ENCODE peak calls at places on chromosomes 12 and 14, in seven cellular contexts. K is DMS153; P is right lobe of liver; B is lower leg skin; X is uterus; V is activated CD4-positive, alpha-beta T cell treated with anti-CD3 and anti-CD28 coated beads for 24 hours; F is M059J. D is an unnamed sample.

GRCh38 chr12:83065562-83065961 is 378.9 kb downstream of the TMTC2 start:
- DNase-seq in X (no peak), V (no peak), K (no peak), F (no peak), B (no peak), P (no peak), D (no peak)

GRCh38 chr14:93108105-93108504 is 7.6 kb downstream of the ITPK1 start:
- DNase-seq in B (no peak), X (no peak), F (no peak), P (no peak), V (no peak), K (no peak), D (no peak)

GRCh38 chr14:64658201-64658600 is 46.0 kb upstream of the PLEKHG3 start:
- DNase-seq in B (no peak), K (no peak), F (no peak), X (no peak), V (no peak), P (no peak), D (no peak)

GRCh38 chr12:50988051-50988450 is 35.7 kb downstream of the HIGD1C start:
- DNase-seq in F (no peak), V (no peak), K (no peak), B (no peak), P (no peak), X (no peak), D (no peak)

GRCh38 chr14:99261916-99262787 is 9.8 kb downstream of the BCL11B start:
- DNase-seq in B (no peak), P (no peak), F (no peak), V (no peak), X (no peak), K (no peak), D (no peak)

GRCh38 chr12:84056-84455 is 17.5 kb downstream of the IQSEC3 start:
- DNase-seq in X (no peak), F (no peak), K (peak), P (no peak), B (peak), V (no peak), D (peak)

GRCh38 chr12:120538281-120539156 is 4.4 kb downstream of the RNF10 start:
- DNase-seq in X (peak), P (peak), V (no peak), F (peak), K (no peak), B (no peak), D (no peak)

GRCh38 chr12:92224685-92225331 is 79.2 kb upstream of the BTG1 start:
- DNase-seq in F (peak), X (peak), V (no peak), K (no peak), P (no peak), B (no peak), D (no peak)

GRCh38 chr12:132276066-132276719 is 53.2 kb downstream of the GALNT9 start:
- DNase-seq in B (no peak), V (no peak), K (no peak), P (no peak), X (no peak), F (no peak), D (no peak)

GRCh38 chr12:132326646-132327045 is 2.7 kb downstream of the GALNT9 start:
- DNase-seq in P (no peak), K (no peak), V (no peak), X (no peak), B (no peak), F (no peak), D (no peak)

GRCh38 chr14:92686763-92687427 is 61.5 kb downstream of the LGMN start:
- DNase-seq in K (peak), B (peak), V (peak), F (peak), X (peak), P (peak), D (peak)

GRCh38 chr12:80183939-80184338 is 84.6 kb downstream of the OTOGL start:
- DNase-seq in K (no peak), V (no peak), F (peak), B (no peak), X (no peak), P (no peak), D (no peak)

GRCh38 chr14:19949218-19949617 is 18.5 kb downstream of the OR4K1 start:
- DNase-seq in F (no peak), X (no peak), K (no peak), V (no peak), B (no peak), P (no peak), D (no peak)

GRCh38 chr14:62626416-62626815 is 418.8 kb downstream of the KCNH5 start:
- DNase-seq in B (no peak), F (no peak), X (no peak), K (no peak), V (no peak), P (no peak), D (no peak)

GRCh38 chr12:50690923-50691322 is 73.0 kb upstream of the ATF1 start:
- DNase-seq in B (peak), K (peak), F (no peak), P (no peak), X (no peak), V (no peak), D (peak)

GRCh38 chr12:22994276-22994675 is 369.3 kb downstream of the ETNK1 start:
- DNase-seq in X (no peak), V (no peak), B (no peak), P (no peak), K (no peak), F (no peak), D (no peak)

GRCh38 chr12:50251619-50252300 is 31.6 kb downstream of the LIMA1 start:
- DNase-seq in P (no peak), K (no peak), V (no peak), B (no peak), X (no peak), F (peak), D (no peak)

GRCh38 chr14:58780595-58780994 is 142.8 kb downstream of the DACT1 start:
- DNase-seq in B (no peak), P (no peak), X (no peak), K (no peak), V (no peak), F (no peak), D (no peak)

GRCh38 chr14:29528889-29529288 is 398.8 kb downstream of the PRKD1 start:
- DNase-seq in F (no peak), P (no peak), X (no peak), V (no peak), B (no peak), K (peak), D (peak)

GRCh38 chr14:93549578-93549977 is 118.8 kb downstream of the UNC79 start:
- DNase-seq in B (no peak), X (no peak), F (no peak), P (no peak), K (no peak), V (no peak), D (no peak)

GRCh38 chr14:33930464-33930863 is 20.4 kb downstream of the EGLN3 start:
- DNase-seq in B (no peak), K (no peak), P (no peak), F (peak), X (no peak), V (no peak), D (no peak)

GRCh38 chr12:109678732-109679131 is 34.9 kb upstream of the FAM222A start:
- DNase-seq in P (no peak), X (no peak), K (no peak), B (no peak), F (no peak), V (no peak), D (no peak)

D was measured in NCI-H774.